ENCODE peak calls at places on chromosomes 4 and X, in eight cellular contexts. One of them, this sample, is unnamed.

GRCh38 chrX:44873415-44874270 is 655 bp downstream of the KDM6A start:
- DNase-seq in kidney: peak; percentile 90
- DNase-seq in HS-27A: peak; percentile 9
- DNase-seq in pancreas: peak; percentile 70
- DNase-seq in LHCN-M2: peak; percentile 47
- DNase-seq in NCI-H774: peak; percentile 1
- DNase-seq in T-helper 17 cell: peak; percentile 31
- DNase-seq in MV-4-11: peak; percentile 33
- DNase-seq in this sample: peak; percentile 51

GRCh38 chrX:131845201-131845600 is 177.9 kb upstream of the STK26 start:
- DNase-seq in kidney: no peak
- DNase-seq in HS-27A: no peak
- DNase-seq in pancreas: no peak
- DNase-seq in LHCN-M2: no peak
- DNase-seq in NCI-H774: no peak
- DNase-seq in T-helper 17 cell: no peak
- DNase-seq in MV-4-11: no peak
- DNase-seq in this sample: no peak

GRCh38 chr4:78069309-78069708 is 12.2 kb downstream of the FRAS1 start:
- DNase-seq in kidney: no peak
- DNase-seq in HS-27A: no peak
- DNase-seq in pancreas: no peak
- DNase-seq in LHCN-M2: no peak
- DNase-seq in NCI-H774: no peak
- DNase-seq in T-helper 17 cell: no peak
- DNase-seq in MV-4-11: no peak
- DNase-seq in this sample: peak; percentile 51

GRCh38 chrX:74061879-74062278 is 242.1 kb upstream of the ZCCHC13 start:
- DNase-seq in kidney: no peak
- DNase-seq in HS-27A: no peak
- DNase-seq in pancreas: no peak
- DNase-seq in LHCN-M2: no peak
- DNase-seq in NCI-H774: no peak
- DNase-seq in T-helper 17 cell: no peak
- DNase-seq in MV-4-11: no peak
- DNase-seq in this sample: peak; percentile 9

GRCh38 chr4:85787133-85787532 is 312.2 kb downstream of the ARHGAP24 start:
- DNase-seq in kidney: no peak
- DNase-seq in HS-27A: no peak
- DNase-seq in pancreas: no peak
- DNase-seq in LHCN-M2: peak; percentile 95
- DNase-seq in NCI-H774: no peak
- DNase-seq in T-helper 17 cell: no peak
- DNase-seq in MV-4-11: no peak
- DNase-seq in this sample: peak; percentile 71

GRCh38 chr4:14790487-14790886 is 211.8 kb upstream of the CPEB2 start:
- DNase-seq in kidney: no peak
- DNase-seq in HS-27A: no peak
- DNase-seq in pancreas: no peak
- DNase-seq in LHCN-M2: no peak
- DNase-seq in NCI-H774: no peak
- DNase-seq in T-helper 17 cell: no peak
- DNase-seq in MV-4-11: no peak
- DNase-seq in this sample: no peak

GRCh38 chr4:81136161-81136910 is 78.7 kb downstream of the PRKG2 start:
- DNase-seq in kidney: no peak
- DNase-seq in HS-27A: peak; percentile 42
- DNase-seq in pancreas: no peak
- DNase-seq in LHCN-M2: peak; percentile 54
- DNase-seq in NCI-H774: no peak
- DNase-seq in T-helper 17 cell: no peak
- DNase-seq in MV-4-11: no peak
- DNase-seq in this sample: peak; percentile 60

GRCh38 chr4:94582517-94582916 is 130.8 kb downstream of the PDLIM5 start:
- DNase-seq in kidney: no peak
- DNase-seq in HS-27A: no peak
- DNase-seq in pancreas: no peak
- DNase-seq in LHCN-M2: peak; percentile 50
- DNase-seq in NCI-H774: no peak
- DNase-seq in T-helper 17 cell: no peak
- DNase-seq in MV-4-11: no peak
- DNase-seq in this sample: peak; percentile 30

GRCh38 chrX:70979136-70979762 is 48.4 kb upstream of the SLC7A3 start:
- DNase-seq in kidney: no peak
- DNase-seq in HS-27A: no peak
- DNase-seq in pancreas: no peak
- DNase-seq in LHCN-M2: peak; percentile 37
- DNase-seq in NCI-H774: no peak
- DNase-seq in T-helper 17 cell: no peak
- DNase-seq in MV-4-11: no peak
- DNase-seq in this sample: peak; percentile 43

GRCh38 chrX:35251229-35251628 is 308.6 kb downstream of the FAM47B start:
- DNase-seq in kidney: no peak
- DNase-seq in HS-27A: no peak
- DNase-seq in pancreas: no peak
- DNase-seq in LHCN-M2: no peak
- DNase-seq in NCI-H774: no peak
- DNase-seq in T-helper 17 cell: no peak
- DNase-seq in MV-4-11: no peak
- DNase-seq in this sample: peak; percentile 2

GRCh38 chr4:52866734-52867133 is 4.6 kb downstream of the RASL11B start:
- DNase-seq in kidney: no peak
- DNase-seq in HS-27A: no peak
- DNase-seq in pancreas: no peak
- DNase-seq in LHCN-M2: no peak
- DNase-seq in NCI-H774: no peak
- DNase-seq in T-helper 17 cell: no peak
- DNase-seq in MV-4-11: no peak
- DNase-seq in this sample: no peak

GRCh38 chrX:149365061-149365460 is 140.0 kb downstream of the IDS start:
- DNase-seq in kidney: no peak
- DNase-seq in HS-27A: peak; percentile 22
- DNase-seq in pancreas: no peak
- DNase-seq in LHCN-M2: peak; percentile 63
- DNase-seq in NCI-H774: no peak
- DNase-seq in T-helper 17 cell: no peak
- DNase-seq in MV-4-11: no peak
- DNase-seq in this sample: no peak

This sample was measured in myocyte.